ENCODE peak calls at places on chromosomes 3 and 15, in nine cellular contexts. R is sciatic nerve; L is AG08396; I is neural crest cell; P is HFFc6; K is activated CD4-positive, alpha-beta T cell treated with anti-CD3 and anti-CD28 coated beads, Interleukin-2, amount 10 ng/mL, durations not matched to agents 24 days and 14 days; W is GM03348; E is T follicular helper cell; V is activated naive CD8-positive, alpha-beta T cell treated with anti-CD3 and anti-CD28 coated beads, Interleukin-2, amount 50 U/mL, for 24 hours. T is an unnamed sample.

GRCh38 chr15:75809986-75810750 is 33.1 kb upstream of the UBE2Q2 start:
- DNase-seq in P (peak), L (no peak), V (peak), E (no peak), R (no peak), W (peak), I (no peak), K (peak), T (no peak)

GRCh38 chr15:80061581-80061980 is 2.1 kb downstream of the ZFAND6 start:
- DNase-seq in L (no peak), P (no peak), K (no peak), I (no peak), V (no peak), R (no peak), W (peak), E (no peak), T (no peak)

GRCh38 chr3:42014949-42015533 is 53.1 kb upstream of the ULK4 start:
- DNase-seq in R (peak), W (peak), E (no peak), V (peak), K (peak), P (no peak), I (no peak), L (peak), T (no peak)

GRCh38 chr3:184259878-184260570 is 1.3 kb downstream of the CAMK2N2 start:
- DNase-seq in L (peak), K (peak), I (peak), V (peak), P (no peak), R (no peak), E (no peak), W (peak), T (no peak)

GRCh38 chr15:77599899-77600298 is 32.8 kb downstream of the LINGO1 start:
- DNase-seq in V (no peak), K (peak), E (no peak), P (no peak), L (peak), I (no peak), W (peak), R (no peak), T (no peak)

GRCh38 chr3:160677459-160677901 is 520 bp downstream of the ARL14 start:
- DNase-seq in W (no peak), E (no peak), V (no peak), R (no peak), L (no peak), I (no peak), P (peak), K (no peak), T (no peak)

GRCh38 chr15:64697911-64698369 is 77.4 kb downstream of the RBPMS2 start:
- DNase-seq in R (no peak), E (no peak), P (no peak), I (no peak), K (no peak), L (no peak), W (no peak), V (peak), T (no peak)

GRCh38 chr3:176741648-176742047 is 455.6 kb downstream of the TBL1XR1 start:
- DNase-seq in P (no peak), R (no peak), E (no peak), L (no peak), K (no peak), W (no peak), I (no peak), V (no peak), T (no peak)

GRCh38 chr3:171129827-171130226 is 103.3 kb upstream of the SLC2A2 start:
- DNase-seq in V (no peak), P (peak), I (no peak), R (no peak), K (no peak), W (peak), L (peak), E (no peak), T (no peak)

GRCh38 chr15:40053234-40054055 is 14.5 kb upstream of the SRP14 start:
- DNase-seq in V (no peak), P (no peak), K (no peak), E (no peak), R (no peak), W (no peak), I (no peak), L (no peak), T (no peak)

GRCh38 chr15:68318931-68319909 is 41.7 kb downstream of the FEM1B start:
- DNase-seq in R (peak), E (no peak), W (no peak), V (no peak), I (no peak), P (no peak), L (no peak), K (no peak), T (no peak)

GRCh38 chr15:89058376-89058775 is 29.9 kb upstream of the ABHD2 start:
- DNase-seq in K (no peak), P (no peak), L (no peak), W (no peak), I (no peak), R (no peak), E (no peak), V (no peak), T (no peak)

GRCh38 chr15:69451951-69452701 is 492 bp upstream of the RPLP1 start:
- DNase-seq in I (no peak), E (no peak), K (peak), V (no peak), L (peak), P (peak), R (peak), W (peak), T (no peak)

GRCh38 chr15:45399381-45400212 is 21.3 kb upstream of the GATM start:
- DNase-seq in K (no peak), L (peak), R (no peak), I (no peak), V (no peak), E (no peak), P (peak), W (peak), T (peak)

GRCh38 chr3:15292765-15293522 is 39.4 kb downstream of the SH3BP5 start:
- DNase-seq in P (peak), E (no peak), V (no peak), I (no peak), R (peak), K (no peak), W (no peak), L (peak), T (no peak)

GRCh38 chr3:53646723-53647122 is 152.3 kb downstream of the CACNA1D start:
- DNase-seq in P (no peak), R (no peak), K (no peak), I (no peak), L (no peak), E (no peak), V (no peak), W (no peak), T (no peak)

GRCh38 chr3:60217156-60217911 is 1033.9 kb downstream of the FHIT start:
- DNase-seq in E (no peak), V (no peak), R (no peak), P (no peak), I (no peak), L (no peak), W (peak), K (no peak), T (no peak)

GRCh38 chr15:43789409-43789808 is 2.7 kb upstream of the SERF2 start:
- DNase-seq in L (no peak), E (no peak), K (no peak), P (no peak), R (no peak), I (no peak), W (no peak), V (no peak), T (no peak)

GRCh38 chr15:73305331-73306211 is 63.2 kb downstream of the HCN4 start:
- DNase-seq in K (peak), W (peak), L (peak), E (no peak), V (no peak), R (no peak), I (peak), P (peak), T (peak)

GRCh38 chr3:13539671-13540070 is 9.3 kb upstream of the FBLN2 start:
- DNase-seq in R (no peak), L (no peak), I (no peak), W (no peak), E (no peak), V (no peak), P (no peak), K (no peak), T (no peak)

GRCh38 chr3:25097023-25097422 is 331.0 kb upstream of the RARB start:
- DNase-seq in L (no peak), P (no peak), K (no peak), I (no peak), V (no peak), E (no peak), R (no peak), W (no peak), T (no peak)

GRCh38 chr3:182913889-182914288 is 66.4 kb downstream of the DCUN1D1 start:
- DNase-seq in I (no peak), K (peak), W (no peak), R (no peak), L (no peak), V (no peak), P (no peak), E (no peak), T (no peak)

GRCh38 chr15:95850837-95851236 is 479.7 kb upstream of the NR2F2 start:
- DNase-seq in P (no peak), I (no peak), R (no peak), K (no peak), W (no peak), L (no peak), V (no peak), E (no peak), T (no peak)

GRCh38 chr3:87307805-87308204 is 31.4 kb upstream of the POU1F1 start:
- DNase-seq in L (no peak), R (no peak), W (no peak), I (no peak), V (no peak), E (no peak), P (no peak), K (no peak), T (no peak)

GRCh38 chr15:60003243-60004018 is 680 bp upstream of the FOXB1 start:
- DNase-seq in L (no peak), I (no peak), W (no peak), V (no peak), E (no peak), R (no peak), K (peak), P (no peak), T (no peak)